ENCODE peak calls at places on chromosomes 12 and 14, in six cellular contexts. K is Kasumi-1; V is ACHN; H is activated naive CD4-positive, alpha-beta T cell treated with anti-CD3 and anti-CD28 coated beads, Interleukin-2, amount 10 ng/mL, durations not matched to agents 7 days and 5 days; Z is memory B cell; T is stimulated activated CD4-positive, alpha-beta T cell treated with anti-CD3 and anti-CD28 coated beads, Interleukin-15, amount 100 ng/mL, for 1 hour. W is an unnamed sample.

GRCh38 chr12:46259071-46259470 is 9.8 kb downstream of the SLC38A1 start:
- DNase-seq in T (no peak), V (no peak), H (no peak), Z (no peak), K (no peak), W (no peak)

GRCh38 chr12:12872934-12873275 is 18.5 kb upstream of the GPRC5A start:
- DNase-seq in Z (no peak), T (no peak), K (no peak), V (peak), H (no peak), W (peak)

GRCh38 chr14:87343641-87344040 is 649.3 kb downstream of the GALC start:
- DNase-seq in K (no peak), V (no peak), Z (no peak), T (no peak), H (no peak), W (no peak)

GRCh38 chr12:113092478-113093408 is 36.2 kb downstream of the DTX1 start:
- DNase-seq in V (no peak), Z (no peak), K (peak), H (no peak), T (no peak), W (no peak)

GRCh38 chr14:52086755-52087154 is 17.9 kb upstream of the NID2 start:
- DNase-seq in K (no peak), V (no peak), Z (no peak), H (no peak), T (no peak), W (no peak)

GRCh38 chr14:100120522-100121269 is 38.7 kb downstream of the DEGS2 start:
- DNase-seq in Z (no peak), T (no peak), H (no peak), K (no peak), V (no peak), W (no peak)

GRCh38 chr12:41436076-41436475 is 248.0 kb downstream of the PDZRN4 start:
- DNase-seq in V (no peak), T (no peak), Z (no peak), K (no peak), H (no peak), W (no peak)

GRCh38 chr12:50052964-50053363 is 4.4 kb upstream of the ASIC1 start:
- DNase-seq in T (no peak), K (no peak), V (no peak), H (no peak), Z (no peak), W (no peak)

GRCh38 chr14:62691613-62692489 is 353.4 kb downstream of the KCNH5 start:
- DNase-seq in K (no peak), Z (no peak), H (no peak), T (no peak), V (peak), W (peak)

GRCh38 chr12:132194556-132194955 is 50.3 kb downstream of the NOC4L start:
- DNase-seq in H (no peak), V (no peak), T (no peak), K (no peak), Z (no peak), W (no peak)

GRCh38 chr14:92568621-92569479 is 55.3 kb downstream of the RIN3 start:
- DNase-seq in K (no peak), V (no peak), Z (peak), T (no peak), H (peak), W (no peak)

GRCh38 chr12:54596526-54596946 is 8.1 kb upstream of the PPP1R1A start:
- DNase-seq in T (peak), K (peak), V (peak), H (peak), Z (peak), W (peak)

GRCh38 chr14:99352688-99353280 is 80.8 kb upstream of the BCL11B start:
- DNase-seq in H (no peak), V (no peak), K (no peak), T (no peak), Z (no peak), W (no peak)

GRCh38 chr12:106499628-106500027 is 83.2 kb upstream of the RFX4 start:
- DNase-seq in K (no peak), V (no peak), T (no peak), H (no peak), Z (no peak), W (no peak)

GRCh38 chr14:77613207-77613606 is 3.2 kb downstream of the SPTLC2 start:
- DNase-seq in Z (no peak), T (no peak), K (no peak), H (no peak), V (no peak), W (no peak)

GRCh38 chr14:74732387-74732786 is 19.4 kb downstream of the FCF1 start:
- DNase-seq in V (no peak), Z (no peak), H (no peak), T (no peak), K (no peak), W (no peak)

GRCh38 chr12:94263905-94264655 is 115.7 kb downstream of the PLXNC1 start:
- DNase-seq in T (no peak), H (no peak), Z (no peak), V (no peak), K (no peak), W (no peak)

GRCh38 chr12:49357099-49357678 is 10.1 kb upstream of the SPATS2 start:
- DNase-seq in K (peak), T (no peak), Z (no peak), V (peak), H (no peak), W (peak)

GRCh38 chr12:91858186-91858585 is 287.5 kb downstream of the BTG1 start:
- DNase-seq in V (no peak), Z (no peak), H (no peak), K (no peak), T (no peak), W (no peak)

GRCh38 chr12:20490213-20490612 is 121.9 kb downstream of the PDE3A start:
- DNase-seq in Z (no peak), T (no peak), V (no peak), H (no peak), K (no peak), W (no peak)

GRCh38 chr12:104219908-104220404 is 4.4 kb downstream of the TXNRD1 start:
- DNase-seq in K (peak), T (peak), Z (no peak), H (peak), V (peak), W (peak)

GRCh38 chr12:99810718-99811593 is 163.4 kb downstream of the GARIN6 start:
- DNase-seq in K (peak), T (no peak), Z (no peak), H (no peak), V (peak), W (peak)

GRCh38 chr12:92530706-92531105 is 172.1 kb upstream of the PLEKHG7 start:
- DNase-seq in H (no peak), V (no peak), Z (no peak), T (no peak), K (no peak), W (no peak)

GRCh38 chr14:64763801-64764511 is 59.7 kb downstream of the PLEKHG3 start:
- DNase-seq in Z (no peak), V (no peak), T (no peak), H (no peak), K (peak), W (peak)

GRCh38 chr14:60250318-60251035 is 1.5 kb downstream of the PPM1A start:
- DNase-seq in H (no peak), Z (no peak), K (no peak), T (no peak), V (peak), W (peak)

GRCh38 chr12:14901228-14901562 is 15.5 kb upstream of the MGP start:
- DNase-seq in T (no peak), H (no peak), K (no peak), Z (no peak), V (no peak), W (no peak)

GRCh38 chr12:66398931-66399625 is 96.8 kb downstream of the HELB start:
- DNase-seq in K (peak), T (no peak), H (no peak), Z (no peak), V (peak), W (no peak)

GRCh38 chr14:20548414-20549158 is 12.3 kb downstream of the RNASE9 start:
- DNase-seq in H (no peak), Z (no peak), V (no peak), K (no peak), T (no peak), W (no peak)

GRCh38 chr12:53268009-53268636 is at the start of gene ESPL1:
- DNase-seq in K (peak), Z (peak), T (peak), H (peak), V (peak), W (peak)

GRCh38 chr14:52400846-52401245 is 86.7 kb downstream of the PTGER2 start:
- DNase-seq in H (no peak), K (peak), V (no peak), Z (no peak), T (no peak), W (no peak)

GRCh38 chr14:74948228-74949175 is 6.9 kb downstream of the PGF start:
- DNase-seq in K (no peak), H (no peak), V (no peak), T (no peak), Z (no peak), W (no peak)

GRCh38 chr12:124947561-124948398 is 33.3 kb upstream of the UBC start:
- DNase-seq in Z (no peak), V (no peak), T (no peak), H (no peak), K (no peak), W (no peak)

GRCh38 chr12:123571343-123571813 is 13.0 kb upstream of the TMED2 start:
- DNase-seq in T (no peak), K (no peak), V (no peak), Z (no peak), H (no peak), W (peak)

GRCh38 chr12:113381237-113381636 is 22.4 kb downstream of the SDS start:
- DNase-seq in H (no peak), K (no peak), V (no peak), T (no peak), Z (no peak), W (no peak)

GRCh38 chr12:24778486-24779304 is 170.2 kb downstream of the BCAT1 start:
- DNase-seq in T (no peak), V (peak), H (no peak), K (peak), Z (no peak), W (peak)

GRCh38 chr12:48954781-48955501 is 2.3 kb downstream of the ARF3 start:
- DNase-seq in V (no peak), K (peak), T (no peak), Z (no peak), H (no peak), W (no peak)

W was measured in RKO.